ENCODE peak calls at places on chromosomes 3 and 15, in nine cellular contexts. E is CD4-positive, CD25-positive, alpha-beta regulatory T cell; G is Kasumi-1; L is naive thymus-derived CD4-positive, alpha-beta T cell; J is pancreas; W is fibroblast of mammary gland; C is stimulated activated CD4-positive, alpha-beta T cell treated with anti-CD3 and anti-CD28 coated beads, Interleukin-2, amount 100 ng/mL, for 48 hours; B is MG63; H is AG04450. R is an unnamed sample.

GRCh38 chr15:26134152-26134551 is 271.0 kb upstream of the ATP10A start:
- DNase-seq in E (no peak), G (no peak), L (no peak), J (no peak), W (no peak), C (no peak), B (no peak), H (no peak), R (no peak)

GRCh38 chr3:150184426-150185071 is 213.9 kb upstream of the PFN2 start:
- DNase-seq in E (no peak), G (no peak), L (no peak), J (no peak), W (no peak), C (no peak), B (no peak), H (no peak), R (peak; percentile 28)

GRCh38 chr15:98169551-98169950 is 209.0 kb downstream of the ARRDC4 start:
- DNase-seq in E (no peak), G (no peak), L (no peak), J (no peak), W (no peak), C (no peak), B (no peak), H (no peak), R (no peak)

GRCh38 chr3:31407665-31408064 is 125.1 kb upstream of the STT3B start:
- DNase-seq in E (no peak), G (no peak), L (no peak), J (no peak), W (peak; percentile 6), C (no peak), B (no peak), H (no peak), R (no peak)

GRCh38 chr3:127784283-127784682 is 38.0 kb downstream of the MGLL start:
- DNase-seq in E (no peak), G (no peak), L (no peak), J (no peak), W (no peak), C (no peak), B (no peak), H (no peak), R (no peak)

GRCh38 chr3:163622384-163622783 is 1455.9 kb downstream of the SI start:
- DNase-seq in E (no peak), G (no peak), L (no peak), J (no peak), W (no peak), C (no peak), B (no peak), H (no peak), R (no peak)

GRCh38 chr15:25501828-25502446 is 63.1 kb upstream of the UBE3A start:
- DNase-seq in E (peak; percentile 12), G (peak; percentile 12), L (no peak), J (no peak), W (peak; percentile 51), C (no peak), B (no peak), H (no peak), R (no peak)

GRCh38 chr3:52524752-52525661 is 8.7 kb downstream of the NT5DC2 start:
- DNase-seq in E (no peak), G (no peak), L (no peak), J (peak; percentile 56), W (no peak), C (no peak), B (no peak), H (no peak), R (no peak)

GRCh38 chr3:15050405-15051092 is 14.6 kb downstream of the MRPS25 start:
- DNase-seq in E (no peak), G (no peak), L (no peak), J (no peak), W (no peak), C (no peak), B (no peak), H (no peak), R (no peak)

GRCh38 chr3:178618907-178619306 is 82.7 kb downstream of the KCNMB2 start:
- DNase-seq in E (no peak), G (no peak), L (no peak), J (no peak), W (no peak), C (no peak), B (no peak), H (no peak), R (no peak)

GRCh38 chr3:181752202-181752671 is 40.5 kb downstream of the SOX2 start:
- DNase-seq in E (no peak), G (no peak), L (no peak), J (no peak), W (no peak), C (no peak), B (no peak), H (no peak), R (no peak)

R was measured in Panc1.